ENCODE peak calls at places on chromosome 3, in nine cellular contexts. Z is endothelial cell of umbilical vein, S is lower leg skin, O is GM12878, Q is H54, T is suprapubic skin, L is HCT116, M is A549, R is K562. P is an unnamed sample.

GRCh38 chr3:193572426-193572908 is 17.8 kb upstream of the ATP13A4 start:
- DNase-seq in Z (peak; percentile 69), S (peak; percentile 45), O (no peak), Q (peak; percentile 31), T (no peak), L (peak; percentile 65), M (peak; percentile 25), R (peak; percentile 74), P (peak; percentile 82)

GRCh38 chr3:56851966-56852884 is 50.5 kb upstream of the ARHGEF3 start:
- DNase-seq in Z (no peak), S (no peak), O (no peak), Q (no peak), T (no peak), L (no peak), M (no peak), R (no peak), P (no peak)

GRCh38 chr3:133792171-133792763 is 13.3 kb upstream of the SRPRB start:
- DNase-seq in Z (no peak), S (no peak), O (no peak), Q (no peak), T (no peak), L (peak; percentile 39), M (no peak), R (peak; percentile 20), P (peak; percentile 44)

GRCh38 chr3:57709559-57709958 is 16.7 kb upstream of the DENND6A start:
- DNase-seq in Z (peak; percentile 69), S (no peak), O (no peak), Q (no peak), T (no peak), L (no peak), M (no peak), R (no peak), P (no peak)

GRCh38 chr3:119279101-119279554 is 15.1 kb upstream of the ARHGAP31 start:
- DNase-seq in Z (peak; percentile 93), S (no peak), O (no peak), Q (no peak), T (no peak), L (no peak), M (no peak), R (no peak), P (no peak)

GRCh38 chr3:33682770-33683169 is 35.3 kb downstream of the CLASP2 start:
- DNase-seq in Z (no peak), S (no peak), O (no peak), Q (no peak), T (no peak), L (no peak), M (no peak), R (no peak), P (no peak)

GRCh38 chr3:113791381-113791780 is 44.5 kb downstream of the ATP6V1A start:
- DNase-seq in Z (no peak), S (no peak), O (no peak), Q (no peak), T (no peak), L (no peak), M (no peak), R (no peak), P (no peak)

GRCh38 chr3:94098487-94098886 is 35.6 kb downstream of the NSUN3 start:
- DNase-seq in Z (peak; percentile 5), S (no peak), O (no peak), Q (no peak), T (no peak), L (no peak), M (no peak), R (no peak), P (peak; percentile 10)

GRCh38 chr3:15795563-15796308 is 2.0 kb downstream of the ANKRD28 start:
- DNase-seq in Z (peak; percentile 68), S (no peak), O (no peak), Q (no peak), T (no peak), L (no peak), M (no peak), R (peak; percentile 35), P (peak; percentile 29)

GRCh38 chr3:112675349-112675748 is 34.4 kb upstream of the CCDC80 start:
- DNase-seq in Z (no peak), S (no peak), O (no peak), Q (no peak), T (no peak), L (no peak), M (no peak), R (no peak), P (no peak)

GRCh38 chr3:18891641-18892040 is 256.7 kb upstream of the KCNH8 start:
- DNase-seq in Z (no peak), S (no peak), O (no peak), Q (no peak), T (no peak), L (no peak), M (no peak), R (no peak), P (no peak)

GRCh38 chr3:178275311-178275710 is 260.9 kb upstream of the KCNMB2 start:
- DNase-seq in Z (no peak), S (no peak), O (no peak), Q (no peak), T (no peak), L (no peak), M (no peak), R (no peak), P (no peak)

GRCh38 chr3:58528629-58529028 is 8.4 kb downstream of the ACOX2 start:
- DNase-seq in Z (peak; percentile 87), S (no peak), O (no peak), Q (peak; percentile 47), T (no peak), L (no peak), M (no peak), R (no peak), P (no peak)

GRCh38 chr3:32428092-32429068 is 36.7 kb downstream of the CMTM7 start:
- DNase-seq in Z (no peak), S (no peak), O (no peak), Q (no peak), T (no peak), L (no peak), M (no peak), R (no peak), P (no peak)

GRCh38 chr3:153162513-153163348 is 705 bp downstream of the RAP2B start:
- DNase-seq in Z (peak; percentile 58), S (peak; percentile 35), O (no peak), Q (no peak), T (peak; percentile 78), L (no peak), M (no peak), R (peak; percentile 62), P (peak; percentile 83)

GRCh38 chr3:66472313-66473134 is 28.3 kb downstream of the LRIG1 start:
- DNase-seq in Z (peak; percentile 94), S (no peak), O (peak; percentile 72), Q (peak; percentile 63), T (no peak), L (no peak), M (peak; percentile 38), R (no peak), P (no peak)
- TF ChIP-seq POLR2A in Z (peak; percentile 30), S (no peak), O (no peak), Q (no peak), T (no peak), L (no peak), M (no peak), R (no peak), P (no peak)

GRCh38 chr3:191327526-191327925 is 1.7 kb upstream of the CCDC50 start:
- DNase-seq in Z (peak; percentile 34), S (no peak), O (no peak), Q (no peak), T (no peak), L (no peak), M (no peak), R (no peak), P (no peak)

GRCh38 chr3:191330309-191330712 is at the start of gene UTS2B:
- DNase-seq in Z (peak; percentile 79), S (no peak), O (no peak), Q (no peak), T (no peak), L (peak; percentile 39), M (no peak), R (peak; percentile 37), P (peak; percentile 54)

GRCh38 chr3:191328383-191328962 is 721 bp upstream of the CCDC50 start:
- DNase-seq in Z (peak; percentile 22), S (no peak), O (no peak), Q (no peak), T (no peak), L (no peak), M (no peak), R (peak; percentile 66), P (peak; percentile 87)

GRCh38 chr3:191329654-191330308 is 545 bp downstream of the UTS2B start:
- DNase-seq in Z (peak; percentile 73), S (peak; percentile 29), O (no peak), Q (peak; percentile 40), T (peak; percentile 74), L (no peak), M (no peak), R (peak; percentile 47), P (peak; percentile 78)

GRCh38 chr3:191328963-191329653 is at the start of gene CCDC50:
- DNase-seq in Z (peak; percentile 78), S (peak; percentile 76), O (no peak), Q (peak; percentile 74), T (peak; percentile 91), L (no peak), M (peak; percentile 41), R (peak; percentile 88), P (peak; percentile 84)
- TF ChIP-seq POLR2A in Z (peak; percentile 64), S (no peak), O (peak; percentile 86), Q (no peak), T (peak; percentile 66), L (peak; percentile 29), M (peak; percentile 33), R (peak; percentile 65), P (peak; percentile 58)

GRCh38 chr3:37310666-37311050 is 136.3 kb upstream of the LRRFIP2 start:
- DNase-seq in Z (no peak), S (no peak), O (no peak), Q (no peak), T (no peak), L (no peak), M (no peak), R (no peak), P (no peak)

GRCh38 chr3:37307321-37307720 is 132.9 kb upstream of the LRRFIP2 start:
- DNase-seq in Z (no peak), S (no peak), O (no peak), Q (no peak), T (no peak), L (no peak), M (no peak), R (no peak), P (no peak)

GRCh38 chr3:37309945-37310665 is 135.7 kb upstream of the LRRFIP2 start:
- DNase-seq in Z (no peak), S (no peak), O (no peak), Q (no peak), T (no peak), L (no peak), M (no peak), R (no peak), P (no peak)

DNA sequence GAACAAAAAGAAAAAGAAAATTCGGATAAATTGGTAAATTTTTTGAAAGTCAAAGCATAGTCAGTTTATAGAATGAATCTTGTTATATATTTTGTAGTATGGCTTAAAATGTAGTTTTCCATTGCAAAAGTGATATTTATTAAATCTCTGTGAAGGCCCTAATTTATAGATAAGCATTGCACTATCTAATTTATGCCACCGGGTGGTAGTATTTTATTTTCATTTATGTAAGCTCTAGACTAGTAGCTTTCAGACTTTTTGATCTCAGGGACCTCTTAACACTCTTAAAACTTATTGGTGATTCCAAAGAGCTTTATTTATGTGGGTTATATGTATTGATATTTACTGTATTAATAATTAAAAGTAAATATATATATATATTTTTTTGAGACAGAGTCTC is 133.9 kb upstream of the LRRFIP2 start:
- DNase-seq in Z (peak; percentile 31), S (no peak), O (no peak), Q (no peak), T (no peak), L (peak; percentile 7), M (peak; percentile 36), R (peak; percentile 13), P (peak; percentile 47)
- TF ChIP-seq POLR2A in Z (no peak), S (no peak), O (no peak), Q (no peak), T (no peak), L (no peak), M (no peak), R (no peak), P (no peak)

GRCh38 chr3:38454179-38454883 is 641 bp downstream of the ACVR2B start:
- DNase-seq in Z (peak; percentile 36), S (no peak), O (no peak), Q (peak; percentile 50), T (peak; percentile 72), L (no peak), M (peak; percentile 33), R (peak; percentile 69), P (peak; percentile 76)
- TF ChIP-seq POLR2A in Z (no peak), S (no peak), O (peak; percentile 14), Q (no peak), T (no peak), L (peak; percentile 40), M (peak; percentile 2), R (peak; percentile 43), P (peak; percentile 33)